ENCODE peak calls at places on chromosome 3, in six cellular contexts. One of them, this sample, is unnamed.

GRCh38 chr3:55481918-55482495 is 5.1 kb downstream of the WNT5A start:
- DNase-seq in CD8-positive, alpha-beta T cell: no peak
- DNase-seq in WERI-Rb-1: peak
- DNase-seq in foreskin fibroblast: peak
- DNase-seq in cardiac fibroblast: no peak
- DNase-seq in fibroblast of the aortic adventitia: no peak
- DNase-seq in this sample: no peak

GRCh38 chr3:106609666-106610301 is 741.0 kb upstream of the CBLB start:
- DNase-seq in CD8-positive, alpha-beta T cell: peak
- DNase-seq in WERI-Rb-1: peak
- DNase-seq in foreskin fibroblast: peak
- DNase-seq in cardiac fibroblast: peak
- DNase-seq in fibroblast of the aortic adventitia: peak
- DNase-seq in this sample: peak

GRCh38 chr3:123605789-123606234 is 21.0 kb upstream of the HACD2 start:
- DNase-seq in CD8-positive, alpha-beta T cell: no peak
- DNase-seq in WERI-Rb-1: no peak
- DNase-seq in foreskin fibroblast: no peak
- DNase-seq in cardiac fibroblast: no peak
- DNase-seq in fibroblast of the aortic adventitia: no peak
- DNase-seq in this sample: no peak

GRCh38 chr3:1010228-1010627 is 82.6 kb upstream of the CNTN6 start:
- DNase-seq in CD8-positive, alpha-beta T cell: no peak
- DNase-seq in WERI-Rb-1: no peak
- DNase-seq in foreskin fibroblast: no peak
- DNase-seq in cardiac fibroblast: no peak
- DNase-seq in fibroblast of the aortic adventitia: no peak
- DNase-seq in this sample: no peak

GRCh38 chr3:38126121-38126892 is 10.6 kb downstream of the ACAA1 start:
- DNase-seq in CD8-positive, alpha-beta T cell: no peak
- DNase-seq in WERI-Rb-1: no peak
- DNase-seq in foreskin fibroblast: no peak
- DNase-seq in cardiac fibroblast: no peak
- DNase-seq in fibroblast of the aortic adventitia: no peak
- DNase-seq in this sample: no peak

GRCh38 chr3:129023909-129024308 is 22.8 kb downstream of the EFCC1 start:
- DNase-seq in CD8-positive, alpha-beta T cell: no peak
- DNase-seq in WERI-Rb-1: no peak
- DNase-seq in foreskin fibroblast: no peak
- DNase-seq in cardiac fibroblast: no peak
- DNase-seq in fibroblast of the aortic adventitia: no peak
- DNase-seq in this sample: no peak

GRCh38 chr3:182795383-182795782 is 2.1 kb downstream of the ATP11B start:
- DNase-seq in CD8-positive, alpha-beta T cell: peak
- DNase-seq in WERI-Rb-1: no peak
- DNase-seq in foreskin fibroblast: no peak
- DNase-seq in cardiac fibroblast: no peak
- DNase-seq in fibroblast of the aortic adventitia: no peak
- DNase-seq in this sample: no peak

GRCh38 chr3:187919018-187919417 is 173.8 kb upstream of the BCL6 start:
- DNase-seq in CD8-positive, alpha-beta T cell: peak
- DNase-seq in WERI-Rb-1: no peak
- DNase-seq in foreskin fibroblast: no peak
- DNase-seq in cardiac fibroblast: no peak
- DNase-seq in fibroblast of the aortic adventitia: no peak
- DNase-seq in this sample: no peak

GRCh38 chr3:173065543-173065970 is 75.5 kb downstream of the SPATA16 start:
- DNase-seq in CD8-positive, alpha-beta T cell: no peak
- DNase-seq in WERI-Rb-1: no peak
- DNase-seq in foreskin fibroblast: peak
- DNase-seq in cardiac fibroblast: peak
- DNase-seq in fibroblast of the aortic adventitia: peak
- DNase-seq in this sample: no peak

GRCh38 chr3:39146083-39146501 is 7.3 kb downstream of the CSRNP1 start:
- DNase-seq in CD8-positive, alpha-beta T cell: no peak
- DNase-seq in WERI-Rb-1: no peak
- DNase-seq in foreskin fibroblast: no peak
- DNase-seq in cardiac fibroblast: no peak
- DNase-seq in fibroblast of the aortic adventitia: no peak
- DNase-seq in this sample: peak
- TF ChIP-seq CTCF in CD8-positive, alpha-beta T cell: no peak
- TF ChIP-seq CTCF in WERI-Rb-1: no peak
- TF ChIP-seq CTCF in foreskin fibroblast: no peak
- TF ChIP-seq CTCF in cardiac fibroblast: peak
- TF ChIP-seq CTCF in fibroblast of the aortic adventitia: no peak
- TF ChIP-seq CTCF in this sample: no peak

GRCh38 chr3:134407247-134407640 is 33.0 kb upstream of the AMOTL2 start:
- DNase-seq in CD8-positive, alpha-beta T cell: no peak
- DNase-seq in WERI-Rb-1: no peak
- DNase-seq in foreskin fibroblast: no peak
- DNase-seq in cardiac fibroblast: peak
- DNase-seq in fibroblast of the aortic adventitia: no peak
- DNase-seq in this sample: no peak
- H3K4me3 ChIP-seq in CD8-positive, alpha-beta T cell: no peak
- H3K4me3 ChIP-seq in WERI-Rb-1: peak
- H3K4me3 ChIP-seq in foreskin fibroblast: no peak
- H3K4me3 ChIP-seq in cardiac fibroblast: no peak
- H3K4me3 ChIP-seq in fibroblast of the aortic adventitia: no peak
- H3K4me3 ChIP-seq in this sample: no peak

GRCh38 chr3:170419301-170420087 is 826 bp downstream of the CLDN11 start:
- DNase-seq in CD8-positive, alpha-beta T cell: no peak
- DNase-seq in WERI-Rb-1: no peak
- DNase-seq in foreskin fibroblast: no peak
- DNase-seq in cardiac fibroblast: peak
- DNase-seq in fibroblast of the aortic adventitia: peak
- DNase-seq in this sample: no peak
- TF ChIP-seq CTCF in CD8-positive, alpha-beta T cell: no peak
- TF ChIP-seq CTCF in WERI-Rb-1: no peak
- TF ChIP-seq CTCF in foreskin fibroblast: no peak
- TF ChIP-seq CTCF in cardiac fibroblast: no peak
- TF ChIP-seq CTCF in fibroblast of the aortic adventitia: no peak
- TF ChIP-seq CTCF in this sample: no peak

GRCh38 chr3:101780661-101781060 is 1.6 kb downstream of the NXPE3 start:
- DNase-seq in CD8-positive, alpha-beta T cell: no peak
- DNase-seq in WERI-Rb-1: no peak
- DNase-seq in foreskin fibroblast: peak
- DNase-seq in cardiac fibroblast: peak
- DNase-seq in fibroblast of the aortic adventitia: peak
- DNase-seq in this sample: no peak
- H3K4me3 ChIP-seq in CD8-positive, alpha-beta T cell: no peak
- H3K4me3 ChIP-seq in WERI-Rb-1: no peak
- H3K4me3 ChIP-seq in foreskin fibroblast: peak
- H3K4me3 ChIP-seq in cardiac fibroblast: peak
- H3K4me3 ChIP-seq in fibroblast of the aortic adventitia: peak
- H3K4me3 ChIP-seq in this sample: no peak